ENCODE peak calls at places on chromosomes 5 and 9, in five cellular contexts. F is COLO829; Q is activated CD8-positive, alpha-beta T cell treated with anti-CD3 and anti-CD28 coated beads, Interleukin-2, amount 10 ng/mL, durations not matched to agents 7 days and 5 days; E is GM12865; W is Kasumi-1. U is an unnamed sample.

GRCh38 chr9:11713077-11713476 is 980.1 kb upstream of the TYRP1 start:
- DNase-seq in Q (no peak), W (no peak), F (no peak), E (no peak), U (no peak)

GRCh38 chr5:129593525-129593924 is 133.4 kb downstream of the ADAMTS19 start:
- DNase-seq in Q (no peak), F (no peak), W (no peak), E (no peak), U (no peak)

GRCh38 chr9:32589083-32589713 is 16.2 kb upstream of the NDUFB6 start:
- DNase-seq in Q (no peak), W (peak), F (peak), E (peak), U (peak)

GRCh38 chr5:174555726-174556125 is 168.7 kb upstream of the MSX2 start:
- DNase-seq in E (no peak), Q (no peak), F (no peak), W (no peak), U (no peak)

GRCh38 chr5:99025298-99026045 is 96.7 kb upstream of the CHD1 start:
- DNase-seq in W (peak), E (no peak), F (no peak), Q (no peak), U (no peak)

GRCh38 chr9:127554966-127555829 is 56.9 kb upstream of the STXBP1 start:
- DNase-seq in Q (no peak), F (no peak), W (no peak), E (no peak), U (no peak)

GRCh38 chr5:147369742-147370374 is 135.0 kb downstream of the STK32A start:
- DNase-seq in W (peak), E (no peak), Q (no peak), F (peak), U (no peak)

GRCh38 chr5:42767491-42768105 is 11.0 kb downstream of the CCDC152 start:
- DNase-seq in Q (no peak), E (peak), F (peak), W (peak), U (no peak)

U was measured in Caco-2.